ENCODE peak calls at places on chromosome 12, in six cellular contexts. K is GM12878, Q is HCT116, G is H1, E is K562, V is HepG2. S is an unnamed sample.

GRCh38 chr12:123058471-123058870 is 78.0 kb downstream of the ARL6IP4 start:
- DNase-seq in K (no peak), V (no peak), E (no peak), Q (no peak), G (no peak), S (no peak)

GRCh38 chr12:7349418-7349817 is 45.5 kb downstream of the ACSM4 start:
- DNase-seq in E (no peak), G (no peak), Q (no peak), V (no peak), K (no peak), S (no peak)

GRCh38 chr12:65449400-65449799 is 170.9 kb downstream of the MSRB3 start:
- DNase-seq in G (no peak), V (no peak), E (no peak), Q (no peak), K (no peak), S (no peak)

GRCh38 chr12:95385646-95386045 is 88.3 kb upstream of the METAP2 start:
- DNase-seq in K (no peak), V (no peak), Q (no peak), E (peak), G (no peak), S (no peak)

GRCh38 chr12:64019654-64020053 is 175.2 kb downstream of the SRGAP1 start:
- DNase-seq in E (no peak), K (no peak), V (no peak), Q (no peak), G (no peak), S (no peak)

GRCh38 chr12:132268674-132269073 is 60.7 kb downstream of the GALNT9 start:
- DNase-seq in E (peak), V (no peak), Q (no peak), K (no peak), G (no peak), S (no peak)

GRCh38 chr12:77339610-77340009 is 274.2 kb upstream of the E2F7 start:
- DNase-seq in K (no peak), G (no peak), V (no peak), E (no peak), Q (no peak), S (no peak)

GRCh38 chr12:4148418-4149056 is 125.0 kb upstream of the CCND2 start:
- DNase-seq in K (peak), G (no peak), V (no peak), Q (no peak), E (no peak), S (no peak)

GRCh38 chr12:56206373-56207166 is 15.2 kb downstream of the RNF41 start:
- DNase-seq in E (peak), Q (no peak), K (no peak), V (peak), G (no peak), S (no peak)

GRCh38 chr12:94563261-94563660 is 87.1 kb downstream of the TMCC3 start:
- DNase-seq in K (no peak), E (no peak), G (no peak), Q (no peak), V (no peak), S (no peak)

GRCh38 chr12:23775208-23775607 is 174.3 kb downstream of the SOX5 start:
- DNase-seq in G (no peak), K (no peak), Q (no peak), V (no peak), E (no peak), S (no peak)

GRCh38 chr12:68495666-68496065 is 115.0 kb upstream of the RAP1B start:
- DNase-seq in E (no peak), K (no peak), G (no peak), Q (no peak), V (no peak), S (no peak)

GRCh38 chr12:70031046-70031445 is 206.0 kb downstream of the MYRFL start:
- DNase-seq in V (no peak), Q (no peak), E (no peak), G (no peak), K (no peak), S (no peak)

GRCh38 chr12:131091413-131091975 is 137.8 kb downstream of the ADGRD1 start:
- DNase-seq in E (no peak), K (peak), G (no peak), V (no peak), Q (no peak), S (no peak)

GRCh38 chr12:92543359-92543758 is 159.4 kb upstream of the PLEKHG7 start:
- DNase-seq in E (no peak), Q (no peak), G (no peak), K (no peak), V (peak), S (no peak)

GRCh38 chr12:70645494-70646317 is 8.5 kb upstream of the PTPRB start:
- DNase-seq in V (peak), G (peak), E (peak), Q (peak), K (no peak), S (peak)

GRCh38 chr12:90037740-90038139 is 329.1 kb upstream of the ATP2B1 start:
- DNase-seq in E (no peak), Q (no peak), G (no peak), V (no peak), K (no peak), S (no peak)

GRCh38 chr12:12722351-12723146 is 5.4 kb downstream of the CDKN1B start:
- DNase-seq in Q (no peak), G (no peak), E (no peak), K (no peak), V (no peak), S (no peak)

GRCh38 chr12:1527789-1528188 is 66.6 kb downstream of the FBXL14 start:
- DNase-seq in Q (no peak), E (no peak), K (no peak), V (no peak), G (no peak), S (no peak)

GRCh38 chr12:124098887-124099286 is 125.9 kb downstream of the ZNF664 start:
- DNase-seq in Q (no peak), G (no peak), V (no peak), K (no peak), E (no peak), S (no peak)

GRCh38 chr12:120490833-120491512 is 4.9 kb upstream of the DYNLL1 start:
- DNase-seq in V (no peak), K (no peak), E (no peak), G (no peak), Q (no peak), S (no peak)

GRCh38 chr12:45336762-45337596 is 121.1 kb downstream of the ANO6 start:
- DNase-seq in K (no peak), V (no peak), Q (no peak), E (peak), G (no peak), S (no peak)

GRCh38 chr12:52870361-52871290 is 21.8 kb upstream of the KRT78 start:
- DNase-seq in G (no peak), Q (no peak), E (peak), V (peak), K (no peak), S (no peak)

GRCh38 chr12:124109760-124110159 is 136.7 kb downstream of the ZNF664 start:
- DNase-seq in G (no peak), V (no peak), K (peak), Q (peak), E (peak), S (no peak)

GRCh38 chr12:112115259-112116045 is 6.9 kb upstream of the NAA25 start:
- DNase-seq in G (no peak), K (no peak), E (peak), Q (no peak), V (no peak), S (no peak)

GRCh38 chr12:26239508-26240328 is 44.3 kb downstream of the SSPN start:
- DNase-seq in K (no peak), Q (peak), V (peak), G (no peak), E (no peak), S (peak)
- TF ChIP-seq ZNF274 in K (no peak), Q (no peak), V (no peak), G (no peak), E (no peak), S (no peak)

DNA sequence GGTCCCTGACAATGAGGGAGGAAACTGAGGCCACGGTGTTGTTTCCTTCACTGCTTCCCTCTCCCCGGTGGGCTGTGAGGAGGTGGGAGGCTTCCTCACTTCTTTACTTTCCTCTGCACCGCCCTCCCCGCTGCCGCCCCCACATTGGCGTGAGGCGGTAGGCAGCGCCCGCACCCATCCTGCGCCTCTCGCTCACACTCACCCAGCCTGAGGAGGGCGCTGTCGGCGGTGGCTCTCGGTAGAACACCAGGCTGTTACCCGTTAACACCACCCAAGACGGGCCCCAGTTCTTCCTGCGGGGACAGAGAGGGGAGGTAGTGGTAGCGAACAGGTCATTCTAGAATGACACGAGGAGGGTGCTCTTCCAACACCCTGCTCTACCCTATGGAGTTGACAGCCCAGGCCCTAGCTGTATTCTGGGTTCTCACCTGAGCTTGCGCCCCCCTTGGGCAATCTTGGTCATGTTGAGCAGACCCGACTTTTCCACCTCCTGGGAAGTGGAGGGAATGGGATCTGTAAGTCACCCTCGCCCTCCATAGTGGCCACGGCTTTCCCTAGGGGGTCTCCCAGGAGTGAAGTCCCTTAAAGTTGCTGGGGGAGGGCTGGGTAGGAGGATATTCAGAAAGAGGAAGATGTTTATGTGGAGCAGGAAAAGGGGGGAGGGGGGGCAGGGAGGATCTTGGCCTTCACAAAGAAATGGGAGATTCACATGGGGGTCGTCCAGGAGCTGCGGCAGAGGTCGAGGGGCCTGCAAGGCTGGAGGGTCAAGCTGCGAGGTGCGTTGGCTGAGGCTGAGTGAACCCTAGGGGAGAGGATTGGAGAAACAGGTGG is 3.3 kb downstream of the ARHGAP9 start:
- DNase-seq in G (no peak), V (no peak), K (no peak), E (no peak), Q (no peak), S (no peak)
- TF ChIP-seq ZNF274 in G (no peak), V (no peak), K (no peak), E (no peak), Q (no peak), S (no peak)

DNA sequence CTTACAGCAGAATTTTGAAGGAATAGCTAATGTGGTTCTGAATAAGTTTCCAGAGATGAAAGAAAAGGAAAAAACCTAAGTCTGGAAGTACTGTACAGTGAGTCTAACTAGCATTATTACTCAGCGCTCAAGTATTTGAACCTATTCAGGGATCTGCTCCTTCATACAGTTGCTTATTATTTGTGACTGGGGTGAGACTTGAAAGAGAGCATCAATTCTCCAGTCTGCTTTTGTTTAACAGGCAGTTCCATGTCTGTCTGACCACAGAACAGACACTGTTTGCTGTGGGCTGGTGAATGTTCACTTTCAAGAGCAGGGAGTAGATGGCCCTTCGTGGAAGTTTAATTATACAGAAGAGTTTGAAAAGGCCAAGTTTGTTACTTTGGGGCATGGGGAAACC is 9.3 kb downstream of the ETV6 start:
- DNase-seq in V (no peak), G (no peak), K (no peak), E (no peak), Q (no peak), S (no peak)
- TF ChIP-seq ZNF274 in V (no peak), G (no peak), K (no peak), E (no peak), Q (no peak), S (no peak)

DNA sequence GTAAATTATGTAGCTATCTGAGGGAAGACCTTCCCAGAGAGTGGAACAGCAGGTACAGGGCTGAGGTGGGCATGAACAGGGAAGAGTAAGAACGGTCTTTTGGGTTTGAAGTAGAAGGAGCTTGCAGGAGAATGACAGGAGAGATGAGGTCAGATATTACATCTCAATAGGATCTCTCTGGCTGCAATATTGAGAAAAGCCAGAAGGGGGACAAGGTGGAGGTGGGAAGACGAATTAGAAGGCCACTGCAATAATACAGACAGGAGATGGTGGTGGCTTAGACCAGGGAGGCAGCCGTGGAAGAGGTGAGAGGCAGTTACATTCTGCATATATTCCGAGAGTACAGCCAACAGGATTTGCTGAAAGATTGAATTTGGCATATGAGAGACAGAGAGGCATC is 310.2 kb downstream of the APAF1 start:
- DNase-seq in E (peak), Q (peak), G (peak), V (peak), K (no peak), S (peak)
- TF ChIP-seq ZNF274 in E (no peak), Q (no peak), G (no peak), V (no peak), K (no peak), S (no peak)

DNA sequence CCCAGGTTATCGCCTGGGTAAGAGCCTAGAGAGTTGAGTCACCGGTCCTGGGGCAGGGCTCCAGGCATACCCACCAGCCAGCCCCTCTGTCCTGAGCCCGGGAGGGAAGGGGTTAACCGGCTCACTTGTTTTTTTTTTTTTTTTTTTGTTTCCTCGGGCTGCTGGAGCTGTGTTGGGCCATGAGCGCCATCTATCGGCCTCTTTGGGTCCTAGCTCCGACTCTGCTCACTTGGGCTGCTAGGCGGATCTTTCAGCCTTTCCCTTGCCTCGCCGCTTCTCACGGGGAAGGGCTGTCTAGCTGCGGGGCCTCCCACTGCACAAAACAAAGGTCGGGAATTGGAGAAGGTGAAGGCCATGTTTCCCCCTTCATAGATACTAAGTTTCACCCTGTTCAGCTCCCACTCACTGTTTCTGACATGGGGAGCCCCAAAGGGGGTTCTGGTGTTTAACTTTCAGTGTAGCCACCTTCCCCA is 2.8 kb upstream of the SMUG1 start:
- DNase-seq in Q (peak), V (peak), G (peak), E (peak), K (no peak), S (peak)
- TF ChIP-seq ZNF274 in Q (no peak), V (no peak), G (no peak), E (no peak), K (no peak), S (no peak)

GRCh38 chr12:51855586-51856428 is 7.3 kb upstream of the FIGNL2 start:
- DNase-seq in Q (no peak), V (peak), G (no peak), K (no peak), E (no peak), S (peak)
- TF ChIP-seq ZNF274 in Q (no peak), V (no peak), G (no peak), K (no peak), E (no peak), S (no peak)

DNA sequence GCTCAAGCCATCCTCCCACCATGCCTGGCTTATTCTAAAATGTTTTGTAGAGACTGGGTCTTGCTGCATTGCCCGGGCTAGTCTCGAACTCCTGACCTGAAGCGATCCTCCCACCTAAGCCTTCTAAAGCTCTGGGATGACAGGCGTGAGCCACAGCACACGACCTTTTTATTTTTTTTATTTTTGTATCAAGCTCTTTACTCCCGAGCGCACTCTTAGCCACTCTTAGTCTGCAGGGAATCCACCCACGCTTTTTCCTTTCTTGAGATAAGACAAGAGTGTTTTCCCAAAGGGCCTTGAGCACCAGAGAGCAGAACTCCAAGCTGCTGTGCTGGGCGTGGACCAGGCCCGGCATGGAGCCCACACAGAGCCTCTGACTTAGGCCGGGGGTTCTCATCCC is 23.4 kb downstream of the MAP1LC3B2 start:
- DNase-seq in V (no peak), G (no peak), K (no peak), E (peak), Q (no peak), S (no peak)
- TF ChIP-seq ZNF274 in V (no peak), G (no peak), K (no peak), E (no peak), Q (no peak), S (no peak)

GRCh38 chr12:22124987-22125386 is 79.0 kb downstream of the CMAS start:
- DNase-seq in G (no peak), K (no peak), Q (no peak), V (no peak), E (no peak), S (no peak)

GRCh38 chr12:22126758-22127157 is 80.7 kb downstream of the CMAS start:
- DNase-seq in G (no peak), Q (no peak), E (no peak), V (no peak), K (no peak), S (no peak)

DNA sequence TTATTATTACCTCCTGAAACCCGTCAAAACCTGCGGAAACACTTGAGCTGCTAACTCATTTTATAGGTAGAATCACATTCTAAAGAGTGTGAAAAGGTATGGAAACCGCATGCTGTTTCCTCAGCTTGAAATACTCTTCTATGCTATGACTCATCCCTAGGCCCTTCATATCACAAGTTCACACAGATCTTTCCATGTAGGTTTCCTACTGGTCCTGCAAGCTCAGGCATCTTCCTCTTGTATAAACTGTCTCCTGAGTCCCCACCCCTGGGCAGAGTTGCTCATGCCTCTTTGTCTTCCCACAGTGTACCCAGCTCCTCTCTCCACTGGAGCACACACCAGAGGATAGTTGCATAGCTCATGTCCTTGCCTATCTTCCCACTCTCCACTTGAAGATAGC is 84.7 kb downstream of the CMAS start:
- DNase-seq in G (no peak), E (peak), K (no peak), Q (no peak), V (no peak), S (no peak)
- TF ChIP-seq ZNF274 in G (no peak), E (no peak), K (no peak), Q (no peak), V (no peak), S (no peak)

DNA sequence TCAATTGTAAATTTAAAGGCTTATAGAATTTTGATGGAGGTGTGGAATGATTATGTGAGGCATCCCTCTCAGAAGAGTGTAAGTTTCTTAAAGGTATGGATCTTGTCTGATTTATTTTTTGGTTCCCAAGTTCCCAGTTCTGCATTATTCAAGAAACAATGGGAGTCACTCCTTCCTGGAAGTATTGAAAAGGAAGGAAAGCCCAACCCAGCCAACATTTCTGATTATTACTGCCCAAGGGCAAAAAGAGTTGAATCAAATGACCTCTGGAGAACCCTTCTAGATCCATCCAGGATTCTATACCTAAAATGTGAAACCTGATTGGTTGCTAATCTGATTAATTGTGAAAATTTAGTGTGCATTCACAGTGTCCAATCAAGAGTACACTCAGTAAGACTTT is 166.2 kb downstream of the ANO2 start:
- DNase-seq in K (no peak), Q (no peak), G (no peak), E (no peak), V (no peak), S (no peak)
- TF ChIP-seq ZNF274 in K (no peak), Q (no peak), G (no peak), E (no peak), V (no peak), S (no peak)